ENCODE peak calls at places on chromosome 21, in nine cellular contexts. One of them, this sample, is unnamed.

GRCh38 chr21:44820851-44821250 is 3.0 kb upstream of the SUMO3 start:
- DNase-seq in K562: no peak
- DNase-seq in stimulated activated CD4-positive, alpha-beta T cell treated with anti-CD3 and anti-CD28 coated beads, Interleukin-4, amount 100 ng/mL, for 24 hours: no peak
- DNase-seq in lung: no peak
- DNase-seq in GM23338: no peak
- DNase-seq in cardiac fibroblast: peak; percentile 74
- DNase-seq in ureter: no peak
- DNase-seq in CD4-positive, alpha-beta T cell: no peak
- DNase-seq in IMR-90: peak; percentile 60
- DNase-seq in this sample: no peak

GRCh38 chr21:34911360-34911759 is 137.7 kb downstream of the RUNX1 start:
- DNase-seq in K562: no peak
- DNase-seq in stimulated activated CD4-positive, alpha-beta T cell treated with anti-CD3 and anti-CD28 coated beads, Interleukin-4, amount 100 ng/mL, for 24 hours: no peak
- DNase-seq in lung: peak; percentile 43
- DNase-seq in GM23338: no peak
- DNase-seq in cardiac fibroblast: no peak
- DNase-seq in ureter: no peak
- DNase-seq in CD4-positive, alpha-beta T cell: no peak
- DNase-seq in IMR-90: no peak
- DNase-seq in this sample: no peak

GRCh38 chr21:45972353-45972715 is 9.2 kb upstream of the COL6A1 start:
- DNase-seq in K562: no peak
- DNase-seq in stimulated activated CD4-positive, alpha-beta T cell treated with anti-CD3 and anti-CD28 coated beads, Interleukin-4, amount 100 ng/mL, for 24 hours: no peak
- DNase-seq in lung: no peak
- DNase-seq in GM23338: peak; percentile 59
- DNase-seq in cardiac fibroblast: peak; percentile 41
- DNase-seq in ureter: peak; percentile 52
- DNase-seq in CD4-positive, alpha-beta T cell: no peak
- DNase-seq in IMR-90: no peak
- DNase-seq in this sample: no peak

GRCh38 chr21:43203523-43204080 is 34.8 kb downstream of the CRYAA start:
- DNase-seq in K562: no peak
- DNase-seq in stimulated activated CD4-positive, alpha-beta T cell treated with anti-CD3 and anti-CD28 coated beads, Interleukin-4, amount 100 ng/mL, for 24 hours: no peak
- DNase-seq in lung: no peak
- DNase-seq in GM23338: no peak
- DNase-seq in cardiac fibroblast: no peak
- DNase-seq in ureter: peak; percentile 19
- DNase-seq in CD4-positive, alpha-beta T cell: no peak
- DNase-seq in IMR-90: no peak
- DNase-seq in this sample: no peak

GRCh38 chr21:45073301-45074047 is 906 bp upstream of the ADARB1 start:
- DNase-seq in K562: peak; percentile 78
- DNase-seq in stimulated activated CD4-positive, alpha-beta T cell treated with anti-CD3 and anti-CD28 coated beads, Interleukin-4, amount 100 ng/mL, for 24 hours: no peak
- DNase-seq in lung: no peak
- DNase-seq in GM23338: peak; percentile 64
- DNase-seq in cardiac fibroblast: peak; percentile 25
- DNase-seq in ureter: no peak
- DNase-seq in CD4-positive, alpha-beta T cell: no peak
- DNase-seq in IMR-90: peak; percentile 44
- DNase-seq in this sample: no peak

GRCh38 chr21:28235169-28235892 is 757.3 kb downstream of the LTN1 start:
- DNase-seq in K562: no peak
- DNase-seq in stimulated activated CD4-positive, alpha-beta T cell treated with anti-CD3 and anti-CD28 coated beads, Interleukin-4, amount 100 ng/mL, for 24 hours: no peak
- DNase-seq in lung: no peak
- DNase-seq in GM23338: peak; percentile 40
- DNase-seq in cardiac fibroblast: no peak
- DNase-seq in ureter: no peak
- DNase-seq in CD4-positive, alpha-beta T cell: no peak
- DNase-seq in IMR-90: no peak
- DNase-seq in this sample: no peak

GRCh38 chr21:24955275-24955961 is 651.9 kb downstream of the MRPL39 start:
- DNase-seq in K562: no peak
- DNase-seq in stimulated activated CD4-positive, alpha-beta T cell treated with anti-CD3 and anti-CD28 coated beads, Interleukin-4, amount 100 ng/mL, for 24 hours: no peak
- DNase-seq in lung: no peak
- DNase-seq in GM23338: no peak
- DNase-seq in cardiac fibroblast: no peak
- DNase-seq in ureter: no peak
- DNase-seq in CD4-positive, alpha-beta T cell: no peak
- DNase-seq in IMR-90: no peak
- DNase-seq in this sample: no peak

GRCh38 chr21:32371913-32372314 is 20.9 kb downstream of the URB1 start:
- DNase-seq in K562: no peak
- DNase-seq in stimulated activated CD4-positive, alpha-beta T cell treated with anti-CD3 and anti-CD28 coated beads, Interleukin-4, amount 100 ng/mL, for 24 hours: no peak
- DNase-seq in lung: no peak
- DNase-seq in GM23338: no peak
- DNase-seq in cardiac fibroblast: peak; percentile 90
- DNase-seq in ureter: no peak
- DNase-seq in CD4-positive, alpha-beta T cell: no peak
- DNase-seq in IMR-90: peak; percentile 83
- DNase-seq in this sample: no peak

GRCh38 chr21:44958471-44959191 is 18.8 kb downstream of the SLX9 start:
- DNase-seq in K562: no peak
- DNase-seq in stimulated activated CD4-positive, alpha-beta T cell treated with anti-CD3 and anti-CD28 coated beads, Interleukin-4, amount 100 ng/mL, for 24 hours: no peak
- DNase-seq in lung: no peak
- DNase-seq in GM23338: no peak
- DNase-seq in cardiac fibroblast: peak; percentile 89
- DNase-seq in ureter: peak; percentile 72
- DNase-seq in CD4-positive, alpha-beta T cell: no peak
- DNase-seq in IMR-90: peak; percentile 67
- DNase-seq in this sample: no peak

GRCh38 chr21:46253610-46254124 is 25.1 kb upstream of the LSS start:
- DNase-seq in K562: peak; percentile 60
- DNase-seq in stimulated activated CD4-positive, alpha-beta T cell treated with anti-CD3 and anti-CD28 coated beads, Interleukin-4, amount 100 ng/mL, for 24 hours: peak; percentile 59
- DNase-seq in lung: no peak
- DNase-seq in GM23338: peak; percentile 21
- DNase-seq in cardiac fibroblast: peak; percentile 18
- DNase-seq in ureter: no peak
- DNase-seq in CD4-positive, alpha-beta T cell: peak; percentile 20
- DNase-seq in IMR-90: peak; percentile 24
- DNase-seq in this sample: peak; percentile 23

GRCh38 chr21:15219866-15220265 is 155.1 kb upstream of the NRIP1 start:
- DNase-seq in K562: no peak
- DNase-seq in stimulated activated CD4-positive, alpha-beta T cell treated with anti-CD3 and anti-CD28 coated beads, Interleukin-4, amount 100 ng/mL, for 24 hours: no peak
- DNase-seq in lung: no peak
- DNase-seq in GM23338: no peak
- DNase-seq in cardiac fibroblast: no peak
- DNase-seq in ureter: no peak
- DNase-seq in CD4-positive, alpha-beta T cell: no peak
- DNase-seq in IMR-90: no peak
- DNase-seq in this sample: no peak

GRCh38 chr21:33388188-33388587 is 15.0 kb upstream of the IFNGR2 start:
- DNase-seq in K562: no peak
- DNase-seq in stimulated activated CD4-positive, alpha-beta T cell treated with anti-CD3 and anti-CD28 coated beads, Interleukin-4, amount 100 ng/mL, for 24 hours: no peak
- DNase-seq in lung: no peak
- DNase-seq in GM23338: no peak
- DNase-seq in cardiac fibroblast: no peak
- DNase-seq in ureter: no peak
- DNase-seq in CD4-positive, alpha-beta T cell: no peak
- DNase-seq in IMR-90: no peak
- DNase-seq in this sample: no peak

GRCh38 chr21:32580949-32581348 is 4.4 kb downstream of the TCP10L start:
- DNase-seq in K562: no peak
- DNase-seq in stimulated activated CD4-positive, alpha-beta T cell treated with anti-CD3 and anti-CD28 coated beads, Interleukin-4, amount 100 ng/mL, for 24 hours: no peak
- DNase-seq in lung: no peak
- DNase-seq in GM23338: no peak
- DNase-seq in cardiac fibroblast: no peak
- DNase-seq in ureter: no peak
- DNase-seq in CD4-positive, alpha-beta T cell: no peak
- DNase-seq in IMR-90: no peak
- DNase-seq in this sample: no peak

GRCh38 chr21:15539376-15539775 is 190.4 kb upstream of the USP25 start:
- DNase-seq in K562: no peak
- DNase-seq in stimulated activated CD4-positive, alpha-beta T cell treated with anti-CD3 and anti-CD28 coated beads, Interleukin-4, amount 100 ng/mL, for 24 hours: no peak
- DNase-seq in lung: no peak
- DNase-seq in GM23338: no peak
- DNase-seq in cardiac fibroblast: no peak
- DNase-seq in ureter: no peak
- DNase-seq in CD4-positive, alpha-beta T cell: no peak
- DNase-seq in IMR-90: no peak
- DNase-seq in this sample: no peak

GRCh38 chr21:33894736-33895288 is 20.8 kb downstream of the ATP5PO start:
- DNase-seq in K562: peak; percentile 85
- DNase-seq in stimulated activated CD4-positive, alpha-beta T cell treated with anti-CD3 and anti-CD28 coated beads, Interleukin-4, amount 100 ng/mL, for 24 hours: peak; percentile 76
- DNase-seq in lung: peak; percentile 66
- DNase-seq in GM23338: peak; percentile 95
- DNase-seq in cardiac fibroblast: peak; percentile 89
- DNase-seq in ureter: peak; percentile 75
- DNase-seq in CD4-positive, alpha-beta T cell: peak; percentile 62
- DNase-seq in IMR-90: peak; percentile 89
- DNase-seq in this sample: peak; percentile 16

GRCh38 chr21:42095581-42095980 is 24.5 kb downstream of the UMODL1 start:
- DNase-seq in K562: no peak
- DNase-seq in stimulated activated CD4-positive, alpha-beta T cell treated with anti-CD3 and anti-CD28 coated beads, Interleukin-4, amount 100 ng/mL, for 24 hours: no peak
- DNase-seq in lung: no peak
- DNase-seq in GM23338: no peak
- DNase-seq in cardiac fibroblast: no peak
- DNase-seq in ureter: no peak
- DNase-seq in CD4-positive, alpha-beta T cell: no peak
- DNase-seq in IMR-90: no peak
- DNase-seq in this sample: no peak